ENCODE peak calls at places on chromosomes 7 and 10, in ten cellular contexts. One of them, this sample, is unnamed.

GRCh38 chr7:1509226-1509625 is 5.0 kb upstream of the INTS1 start:
- DNase-seq in activated T-helper 1 cell treated with Interleukin-2 at 50 U/mL for 16 hours: no peak
- DNase-seq in activated T-cell treated with anti-CD3 and anti-CD28 coated beads for 24 hours: no peak
- DNase-seq in NCI-H345: no peak
- DNase-seq in spleen: no peak
- DNase-seq in stomach: no peak
- DNase-seq in astrocyte of the spinal cord: no peak
- DNase-seq in stimulated activated CD4-positive, alpha-beta T cell treated with anti-CD3 and anti-CD28 coated beads, Interleukin-2, amount 100 ng/mL, for 48 hours: no peak
- DNase-seq in ureter: no peak
- DNase-seq in amniotic stem cell: no peak
- DNase-seq in this sample: no peak

GRCh38 chr10:44881639-44882038 is 29.5 kb upstream of the TMEM72 start:
- DNase-seq in stomach: no peak
- DNase-seq in spleen: no peak
- DNase-seq in activated T-helper 1 cell treated with Interleukin-2 at 50 U/mL for 16 hours: no peak
- DNase-seq in amniotic stem cell: no peak
- DNase-seq in NCI-H345: no peak
- DNase-seq in ureter: no peak
- DNase-seq in activated T-cell treated with anti-CD3 and anti-CD28 coated beads for 24 hours: no peak
- DNase-seq in astrocyte of the spinal cord: no peak
- DNase-seq in stimulated activated CD4-positive, alpha-beta T cell treated with anti-CD3 and anti-CD28 coated beads, Interleukin-2, amount 100 ng/mL, for 48 hours: no peak
- DNase-seq in this sample: no peak

GRCh38 chr10:122264931-122265330 is 6.2 kb upstream of the BTBD16 start:
- DNase-seq in stimulated activated CD4-positive, alpha-beta T cell treated with anti-CD3 and anti-CD28 coated beads, Interleukin-2, amount 100 ng/mL, for 48 hours: no peak
- DNase-seq in stomach: no peak
- DNase-seq in activated T-cell treated with anti-CD3 and anti-CD28 coated beads for 24 hours: no peak
- DNase-seq in spleen: peak
- DNase-seq in NCI-H345: no peak
- DNase-seq in activated T-helper 1 cell treated with Interleukin-2 at 50 U/mL for 16 hours: no peak
- DNase-seq in ureter: no peak
- DNase-seq in astrocyte of the spinal cord: no peak
- DNase-seq in amniotic stem cell: no peak
- DNase-seq in this sample: no peak

GRCh38 chr7:107614425-107614824 is 34.4 kb downstream of the BCAP29 start:
- DNase-seq in ureter: no peak
- DNase-seq in stomach: no peak
- DNase-seq in stimulated activated CD4-positive, alpha-beta T cell treated with anti-CD3 and anti-CD28 coated beads, Interleukin-2, amount 100 ng/mL, for 48 hours: no peak
- DNase-seq in spleen: no peak
- DNase-seq in astrocyte of the spinal cord: peak
- DNase-seq in amniotic stem cell: no peak
- DNase-seq in activated T-helper 1 cell treated with Interleukin-2 at 50 U/mL for 16 hours: no peak
- DNase-seq in activated T-cell treated with anti-CD3 and anti-CD28 coated beads for 24 hours: no peak
- DNase-seq in NCI-H345: no peak
- DNase-seq in this sample: no peak

GRCh38 chr10:25933653-25934608 is at the start of gene MYO3A:
- DNase-seq in stimulated activated CD4-positive, alpha-beta T cell treated with anti-CD3 and anti-CD28 coated beads, Interleukin-2, amount 100 ng/mL, for 48 hours: no peak
- DNase-seq in activated T-helper 1 cell treated with Interleukin-2 at 50 U/mL for 16 hours: no peak
- DNase-seq in amniotic stem cell: no peak
- DNase-seq in stomach: no peak
- DNase-seq in spleen: peak
- DNase-seq in activated T-cell treated with anti-CD3 and anti-CD28 coated beads for 24 hours: no peak
- DNase-seq in NCI-H345: no peak
- DNase-seq in astrocyte of the spinal cord: no peak
- DNase-seq in ureter: no peak
- DNase-seq in this sample: no peak

GRCh38 chr7:77765906-77766800 is 32.1 kb downstream of the TMEM60 start:
- DNase-seq in astrocyte of the spinal cord: no peak
- DNase-seq in activated T-cell treated with anti-CD3 and anti-CD28 coated beads for 24 hours: no peak
- DNase-seq in activated T-helper 1 cell treated with Interleukin-2 at 50 U/mL for 16 hours: no peak
- DNase-seq in stimulated activated CD4-positive, alpha-beta T cell treated with anti-CD3 and anti-CD28 coated beads, Interleukin-2, amount 100 ng/mL, for 48 hours: no peak
- DNase-seq in ureter: no peak
- DNase-seq in spleen: no peak
- DNase-seq in stomach: no peak
- DNase-seq in NCI-H345: no peak
- DNase-seq in amniotic stem cell: peak
- DNase-seq in this sample: no peak

GRCh38 chr7:44565097-44565794 is 8.5 kb downstream of the DDX56 start:
- DNase-seq in amniotic stem cell: peak
- DNase-seq in ureter: peak
- DNase-seq in stomach: peak
- DNase-seq in spleen: peak
- DNase-seq in activated T-helper 1 cell treated with Interleukin-2 at 50 U/mL for 16 hours: peak
- DNase-seq in activated T-cell treated with anti-CD3 and anti-CD28 coated beads for 24 hours: peak
- DNase-seq in astrocyte of the spinal cord: peak
- DNase-seq in NCI-H345: peak
- DNase-seq in stimulated activated CD4-positive, alpha-beta T cell treated with anti-CD3 and anti-CD28 coated beads, Interleukin-2, amount 100 ng/mL, for 48 hours: peak
- DNase-seq in this sample: peak

GRCh38 chr10:86244296-86244695 is 122.3 kb downstream of the GRID1 start:
- DNase-seq in spleen: no peak
- DNase-seq in amniotic stem cell: no peak
- DNase-seq in NCI-H345: no peak
- DNase-seq in stimulated activated CD4-positive, alpha-beta T cell treated with anti-CD3 and anti-CD28 coated beads, Interleukin-2, amount 100 ng/mL, for 48 hours: no peak
- DNase-seq in ureter: no peak
- DNase-seq in stomach: no peak
- DNase-seq in activated T-helper 1 cell treated with Interleukin-2 at 50 U/mL for 16 hours: no peak
- DNase-seq in astrocyte of the spinal cord: no peak
- DNase-seq in activated T-cell treated with anti-CD3 and anti-CD28 coated beads for 24 hours: no peak
- DNase-seq in this sample: no peak

GRCh38 chr7:27397503-27397902 is 154.9 kb downstream of the EVX1 start:
- DNase-seq in spleen: no peak
- DNase-seq in NCI-H345: no peak
- DNase-seq in stomach: no peak
- DNase-seq in activated T-cell treated with anti-CD3 and anti-CD28 coated beads for 24 hours: no peak
- DNase-seq in stimulated activated CD4-positive, alpha-beta T cell treated with anti-CD3 and anti-CD28 coated beads, Interleukin-2, amount 100 ng/mL, for 48 hours: no peak
- DNase-seq in activated T-helper 1 cell treated with Interleukin-2 at 50 U/mL for 16 hours: no peak
- DNase-seq in amniotic stem cell: no peak
- DNase-seq in astrocyte of the spinal cord: no peak
- DNase-seq in ureter: no peak
- DNase-seq in this sample: no peak

GRCh38 chr7:114943953-114944741 is 22.3 kb downstream of the MDFIC start:
- DNase-seq in stimulated activated CD4-positive, alpha-beta T cell treated with anti-CD3 and anti-CD28 coated beads, Interleukin-2, amount 100 ng/mL, for 48 hours: no peak
- DNase-seq in astrocyte of the spinal cord: no peak
- DNase-seq in spleen: no peak
- DNase-seq in stomach: no peak
- DNase-seq in ureter: no peak
- DNase-seq in activated T-helper 1 cell treated with Interleukin-2 at 50 U/mL for 16 hours: no peak
- DNase-seq in amniotic stem cell: no peak
- DNase-seq in NCI-H345: no peak
- DNase-seq in activated T-cell treated with anti-CD3 and anti-CD28 coated beads for 24 hours: no peak
- DNase-seq in this sample: no peak

GRCh38 chr7:128773604-128774003 is 2.0 kb downstream of the OPN1SW start:
- DNase-seq in stomach: no peak
- DNase-seq in activated T-cell treated with anti-CD3 and anti-CD28 coated beads for 24 hours: no peak
- DNase-seq in ureter: no peak
- DNase-seq in NCI-H345: no peak
- DNase-seq in stimulated activated CD4-positive, alpha-beta T cell treated with anti-CD3 and anti-CD28 coated beads, Interleukin-2, amount 100 ng/mL, for 48 hours: no peak
- DNase-seq in spleen: no peak
- DNase-seq in amniotic stem cell: no peak
- DNase-seq in astrocyte of the spinal cord: no peak
- DNase-seq in activated T-helper 1 cell treated with Interleukin-2 at 50 U/mL for 16 hours: no peak
- DNase-seq in this sample: no peak

GRCh38 chr10:132054564-132054963 is 11.2 kb upstream of the JAKMIP3 start:
- DNase-seq in amniotic stem cell: no peak
- DNase-seq in NCI-H345: no peak
- DNase-seq in spleen: peak
- DNase-seq in ureter: no peak
- DNase-seq in activated T-cell treated with anti-CD3 and anti-CD28 coated beads for 24 hours: no peak
- DNase-seq in stomach: no peak
- DNase-seq in astrocyte of the spinal cord: no peak
- DNase-seq in activated T-helper 1 cell treated with Interleukin-2 at 50 U/mL for 16 hours: no peak
- DNase-seq in stimulated activated CD4-positive, alpha-beta T cell treated with anti-CD3 and anti-CD28 coated beads, Interleukin-2, amount 100 ng/mL, for 48 hours: no peak
- DNase-seq in this sample: no peak

GRCh38 chr7:22633286-22633953 is 93.6 kb upstream of the IL6 start:
- DNase-seq in amniotic stem cell: no peak
- DNase-seq in spleen: no peak
- DNase-seq in NCI-H345: no peak
- DNase-seq in ureter: no peak
- DNase-seq in activated T-helper 1 cell treated with Interleukin-2 at 50 U/mL for 16 hours: no peak
- DNase-seq in stomach: no peak
- DNase-seq in astrocyte of the spinal cord: no peak
- DNase-seq in activated T-cell treated with anti-CD3 and anti-CD28 coated beads for 24 hours: no peak
- DNase-seq in stimulated activated CD4-positive, alpha-beta T cell treated with anti-CD3 and anti-CD28 coated beads, Interleukin-2, amount 100 ng/mL, for 48 hours: no peak
- DNase-seq in this sample: no peak

GRCh38 chr7:124042826-124043225 is 10.0 kb upstream of the TMEM229A start:
- DNase-seq in ureter: no peak
- DNase-seq in stomach: no peak
- DNase-seq in stimulated activated CD4-positive, alpha-beta T cell treated with anti-CD3 and anti-CD28 coated beads, Interleukin-2, amount 100 ng/mL, for 48 hours: no peak
- DNase-seq in activated T-cell treated with anti-CD3 and anti-CD28 coated beads for 24 hours: no peak
- DNase-seq in amniotic stem cell: no peak
- DNase-seq in spleen: no peak
- DNase-seq in activated T-helper 1 cell treated with Interleukin-2 at 50 U/mL for 16 hours: no peak
- DNase-seq in astrocyte of the spinal cord: no peak
- DNase-seq in NCI-H345: no peak
- DNase-seq in this sample: no peak

GRCh38 chr10:63711866-63712716 is 190.9 kb downstream of the REEP3 start:
- DNase-seq in activated T-cell treated with anti-CD3 and anti-CD28 coated beads for 24 hours: no peak
- DNase-seq in activated T-helper 1 cell treated with Interleukin-2 at 50 U/mL for 16 hours: no peak
- DNase-seq in stimulated activated CD4-positive, alpha-beta T cell treated with anti-CD3 and anti-CD28 coated beads, Interleukin-2, amount 100 ng/mL, for 48 hours: no peak
- DNase-seq in NCI-H345: peak
- DNase-seq in ureter: peak
- DNase-seq in astrocyte of the spinal cord: peak
- DNase-seq in spleen: no peak
- DNase-seq in amniotic stem cell: peak
- DNase-seq in stomach: peak
- DNase-seq in this sample: peak

GRCh38 chr10:73876157-73876556 is 1.8 kb upstream of the CAMK2G start:
- DNase-seq in NCI-H345: no peak
- DNase-seq in stomach: no peak
- DNase-seq in ureter: no peak
- DNase-seq in astrocyte of the spinal cord: no peak
- DNase-seq in activated T-cell treated with anti-CD3 and anti-CD28 coated beads for 24 hours: no peak
- DNase-seq in spleen: peak
- DNase-seq in amniotic stem cell: no peak
- DNase-seq in stimulated activated CD4-positive, alpha-beta T cell treated with anti-CD3 and anti-CD28 coated beads, Interleukin-2, amount 100 ng/mL, for 48 hours: no peak
- DNase-seq in activated T-helper 1 cell treated with Interleukin-2 at 50 U/mL for 16 hours: no peak
- DNase-seq in this sample: no peak

GRCh38 chr7:24304494-24305095 is 20.6 kb downstream of the NPY start:
- DNase-seq in activated T-helper 1 cell treated with Interleukin-2 at 50 U/mL for 16 hours: no peak
- DNase-seq in NCI-H345: no peak
- DNase-seq in stimulated activated CD4-positive, alpha-beta T cell treated with anti-CD3 and anti-CD28 coated beads, Interleukin-2, amount 100 ng/mL, for 48 hours: no peak
- DNase-seq in activated T-cell treated with anti-CD3 and anti-CD28 coated beads for 24 hours: no peak
- DNase-seq in amniotic stem cell: no peak
- DNase-seq in ureter: no peak
- DNase-seq in stomach: no peak
- DNase-seq in astrocyte of the spinal cord: no peak
- DNase-seq in spleen: no peak
- DNase-seq in this sample: no peak

GRCh38 chr7:3916146-3916545 is 615.1 kb downstream of the SDK1 start:
- DNase-seq in ureter: no peak
- DNase-seq in stimulated activated CD4-positive, alpha-beta T cell treated with anti-CD3 and anti-CD28 coated beads, Interleukin-2, amount 100 ng/mL, for 48 hours: no peak
- DNase-seq in amniotic stem cell: no peak
- DNase-seq in activated T-helper 1 cell treated with Interleukin-2 at 50 U/mL for 16 hours: no peak
- DNase-seq in spleen: no peak
- DNase-seq in NCI-H345: peak
- DNase-seq in activated T-cell treated with anti-CD3 and anti-CD28 coated beads for 24 hours: no peak
- DNase-seq in stomach: no peak
- DNase-seq in astrocyte of the spinal cord: peak
- DNase-seq in this sample: no peak

GRCh38 chr10:77949167-77949566 is 22.6 kb upstream of the DLG5 start:
- DNase-seq in activated T-helper 1 cell treated with Interleukin-2 at 50 U/mL for 16 hours: no peak
- DNase-seq in stomach: no peak
- DNase-seq in amniotic stem cell: no peak
- DNase-seq in astrocyte of the spinal cord: peak
- DNase-seq in stimulated activated CD4-positive, alpha-beta T cell treated with anti-CD3 and anti-CD28 coated beads, Interleukin-2, amount 100 ng/mL, for 48 hours: no peak
- DNase-seq in ureter: peak
- DNase-seq in spleen: no peak
- DNase-seq in activated T-cell treated with anti-CD3 and anti-CD28 coated beads for 24 hours: no peak
- DNase-seq in NCI-H345: no peak
- DNase-seq in this sample: peak

GRCh38 chr7:18786196-18786727 is 290.7 kb downstream of the HDAC9 start:
- DNase-seq in stimulated activated CD4-positive, alpha-beta T cell treated with anti-CD3 and anti-CD28 coated beads, Interleukin-2, amount 100 ng/mL, for 48 hours: no peak
- DNase-seq in stomach: no peak
- DNase-seq in amniotic stem cell: no peak
- DNase-seq in spleen: no peak
- DNase-seq in astrocyte of the spinal cord: no peak
- DNase-seq in ureter: no peak
- DNase-seq in NCI-H345: no peak
- DNase-seq in activated T-cell treated with anti-CD3 and anti-CD28 coated beads for 24 hours: no peak
- DNase-seq in activated T-helper 1 cell treated with Interleukin-2 at 50 U/mL for 16 hours: no peak
- DNase-seq in this sample: no peak

GRCh38 chr10:33201056-33201780 is 133.2 kb downstream of the NRP1 start:
- DNase-seq in stomach: no peak
- DNase-seq in activated T-cell treated with anti-CD3 and anti-CD28 coated beads for 24 hours: no peak
- DNase-seq in stimulated activated CD4-positive, alpha-beta T cell treated with anti-CD3 and anti-CD28 coated beads, Interleukin-2, amount 100 ng/mL, for 48 hours: no peak
- DNase-seq in activated T-helper 1 cell treated with Interleukin-2 at 50 U/mL for 16 hours: no peak
- DNase-seq in astrocyte of the spinal cord: no peak
- DNase-seq in ureter: no peak
- DNase-seq in amniotic stem cell: no peak
- DNase-seq in NCI-H345: no peak
- DNase-seq in spleen: no peak
- DNase-seq in this sample: no peak

This sample was measured in prostate gland.